ENCODE peak calls at places on chromosomes 13 and 19, in four cellular contexts. One of them, this sample, is unnamed.

GRCh38 chr19:4541114-4541805 is 1.4 kb upstream of the LRG1 start:
- DNase-seq in nephron progenitor cell: no peak
- DNase-seq in T-cell: no peak
- DNase-seq in NCI-H774: no peak
- DNase-seq in this sample: no peak

GRCh38 chr13:96650301-96650886 is 343.9 kb downstream of the OXGR1 start:
- DNase-seq in T-cell: no peak
- DNase-seq in nephron progenitor cell: no peak
- DNase-seq in NCI-H774: no peak
- DNase-seq in this sample: peak

GRCh38 chr19:48362716-48363499 is 832 bp downstream of the TMEM143 start:
- DNase-seq in T-cell: peak
- DNase-seq in nephron progenitor cell: peak
- DNase-seq in NCI-H774: peak
- DNase-seq in this sample: peak

GRCh38 chr13:110421696-110422395 is 114.8 kb downstream of the COL4A2 start:
- DNase-seq in NCI-H774: no peak
- DNase-seq in T-cell: no peak
- DNase-seq in nephron progenitor cell: no peak
- DNase-seq in this sample: peak

GRCh38 chr19:3440082-3440481 is 40.2 kb downstream of the SMIM24 start:
- DNase-seq in nephron progenitor cell: no peak
- DNase-seq in T-cell: peak
- DNase-seq in NCI-H774: peak
- DNase-seq in this sample: peak

GRCh38 chr13:48126944-48127814 is 32.3 kb upstream of the MED4 start:
- DNase-seq in NCI-H774: no peak
- DNase-seq in T-cell: peak
- DNase-seq in nephron progenitor cell: peak
- DNase-seq in this sample: peak

GRCh38 chr13:32600891-32601290 is 14.6 kb downstream of the PDS5B start:
- DNase-seq in NCI-H774: no peak
- DNase-seq in T-cell: no peak
- DNase-seq in nephron progenitor cell: no peak
- DNase-seq in this sample: no peak

GRCh38 chr19:10764340-10764894 is 46.5 kb downstream of the DNM2 start:
- DNase-seq in NCI-H774: no peak
- DNase-seq in T-cell: no peak
- DNase-seq in nephron progenitor cell: peak
- DNase-seq in this sample: no peak

This sample was measured in LHCN-M2.